ENCODE peak calls at places on chromosome 17, in four cellular contexts. G is brain microvascular endothelial cell; V is activated T-helper 1 cell treated with anti-CD3 and anti-CD28 coated beads, Interleukin-2, amount 50 U/mL, for 16 hours; R is LoVo. I is an unnamed sample.

GRCh38 chr17:18959845-18960240 is 7.9 kb downstream of the SLC5A10 start:
- DNase-seq in R (no peak), V (no peak), G (no peak), I (no peak)

GRCh38 chr17:2954898-2955445 is 108.4 kb downstream of the OR1D5 start:
- DNase-seq in V (no peak), R (peak), G (peak), I (no peak)

GRCh38 chr17:80312621-80313135 is 52.0 kb downstream of the RNF213 start:
- DNase-seq in V (no peak), G (no peak), R (no peak), I (no peak)

GRCh38 chr17:65466547-65466946 is 94.9 kb downstream of the AXIN2 start:
- DNase-seq in G (no peak), R (no peak), V (no peak), I (no peak)

GRCh38 chr17:75757086-75757681 is 7.8 kb downstream of the GALK1 start:
- DNase-seq in V (no peak), R (no peak), G (no peak), I (no peak)

GRCh38 chr17:5877366-5877765 is 192.8 kb upstream of the WSCD1 start:
- DNase-seq in V (no peak), R (no peak), G (no peak), I (no peak)

GRCh38 chr17:21201302-21201602 is 12.7 kb downstream of the TMEM11 start:
- DNase-seq in V (no peak), R (no peak), G (no peak), I (no peak)

GRCh38 chr17:45958994-45959665 is 39.9 kb upstream of the STH start:
- DNase-seq in G (no peak), R (no peak), V (no peak), I (no peak)

GRCh38 chr17:72359274-72359673 is 238.5 kb downstream of the SOX9 start:
- DNase-seq in V (no peak), G (no peak), R (no peak), I (no peak)

GRCh38 chr17:81197831-81198490 is 24.8 kb downstream of the CEP131 start:
- DNase-seq in R (no peak), V (no peak), G (no peak), I (no peak)

GRCh38 chr17:82153745-82154375 is 55.8 kb upstream of the FASN start:
- DNase-seq in G (peak), V (peak), R (peak), I (peak)

GRCh38 chr17:10226930-10227695 is 28.7 kb upstream of the GAS7 start:
- DNase-seq in V (peak), R (peak), G (no peak), I (peak)

GRCh38 chr17:72852267-72852945 is 240.1 kb downstream of the SLC39A11 start:
- DNase-seq in G (no peak), V (no peak), R (no peak), I (no peak)

GRCh38 chr17:6603746-6604325 is 36.7 kb downstream of the KIAA0753 start:
- DNase-seq in R (no peak), G (no peak), V (no peak), I (no peak)

GRCh38 chr17:59494757-59495368 is 70.5 kb upstream of the DHX40 start:
- DNase-seq in V (no peak), G (no peak), R (no peak), I (no peak)

GRCh38 chr17:11221196-11221595 is 19.8 kb upstream of the SHISA6 start:
- DNase-seq in V (no peak), G (no peak), R (no peak), I (no peak)

GRCh38 chr17:10772425-10773380 is 31.2 kb downstream of the TMEM238L start:
- DNase-seq in V (no peak), R (no peak), G (peak), I (peak)

GRCh38 chr17:8289103-8289397 is 580 bp downstream of the RANGRF start:
- DNase-seq in G (peak), V (no peak), R (no peak), I (no peak)

GRCh38 chr17:42441717-42442565 is 16.7 kb upstream of the ATP6V0A1 start:
- DNase-seq in R (no peak), G (no peak), V (no peak), I (peak)

GRCh38 chr17:8484465-8484864 is 48.8 kb downstream of the NDEL1 start:
- DNase-seq in R (no peak), G (no peak), V (no peak), I (no peak)

GRCh38 chr17:56976941-56977570 is 875 bp upstream of the SCPEP1 start:
- DNase-seq in R (no peak), G (no peak), V (no peak), I (no peak)

GRCh38 chr17:12229315-12229714 is 208.6 kb downstream of the MAP2K4 start:
- DNase-seq in G (no peak), V (no peak), R (peak), I (no peak)

GRCh38 chr17:80673152-80673920 is 128.7 kb downstream of the RPTOR start:
- DNase-seq in V (no peak), G (no peak), R (no peak), I (peak)

GRCh38 chr17:49443862-49444261 is 29.2 kb upstream of the PHB1 start:
- DNase-seq in R (no peak), V (no peak), G (peak), I (peak)

GRCh38 chr17:4696432-4696796 is 7.5 kb downstream of the PELP1 start:
- DNase-seq in G (no peak), V (no peak), R (no peak), I (no peak)

GRCh38 chr17:82247175-82247823 is 18.5 kb downstream of the SLC16A3 start:
- DNase-seq in G (no peak), R (no peak), V (no peak), I (no peak)

GRCh38 chr17:5695480-5695879 is 111.2 kb upstream of the NLRP1 start:
- DNase-seq in G (no peak), V (no peak), R (no peak), I (no peak)

GRCh38 chr17:60351012-60351695 is 40.8 kb downstream of the USP32 start:
- DNase-seq in V (no peak), R (no peak), G (no peak), I (no peak)

GRCh38 chr17:14458724-14459123 is 157.8 kb downstream of the HS3ST3B1 start:
- DNase-seq in R (no peak), G (no peak), V (no peak), I (no peak)

GRCh38 chr17:32927724-32928526 is at the start of gene TMEM98:
- DNase-seq in G (no peak), R (peak), V (no peak), I (peak)

GRCh38 chr17:58753026-58753425 is 2.6 kb upstream of the PPM1E start:
- DNase-seq in R (no peak), G (no peak), V (no peak), I (no peak)

GRCh38 chr17:43655702-43656275 is 5.9 kb downstream of the MEOX1 start:
- DNase-seq in G (no peak), R (no peak), V (no peak), I (no peak)

GRCh38 chr17:50195196-50195865 is 6.1 kb downstream of the COL1A1 start:
- DNase-seq in G (no peak), R (no peak), V (no peak), I (no peak)

GRCh38 chr17:18070861-18071340 is 16.8 kb upstream of the DRG2 start:
- DNase-seq in R (no peak), G (peak), V (no peak), I (no peak)

GRCh38 chr17:20114466-20114865 is 105.3 kb downstream of the SPECC1 start:
- DNase-seq in R (no peak), V (no peak), G (no peak), I (no peak)

GRCh38 chr17:36859701-36860100 is 77.6 kb upstream of the LHX1 start:
- DNase-seq in V (no peak), R (no peak), G (no peak), I (no peak)

GRCh38 chr17:82603981-82604448 is 44.2 kb downstream of the WDR45B start:
- DNase-seq in G (peak), V (no peak), R (no peak), I (no peak)

GRCh38 chr17:63592797-63593196 is 7.9 kb upstream of the TACO1 start:
- DNase-seq in G (no peak), V (no peak), R (no peak), I (no peak)

GRCh38 chr17:31388770-31389672 is 2.5 kb upstream of the RAB11FIP4 start:
- DNase-seq in V (no peak), G (no peak), R (no peak), I (no peak)

GRCh38 chr17:57622886-57623433 is 122.1 kb downstream of the CCDC182 start:
- DNase-seq in G (peak), V (no peak), R (no peak), I (no peak)